ENCODE peak calls at places on chromosomes 12 and 14, in five cellular contexts. K is body of pancreas, J is IMR-90, Y is AG04450, S is psoas muscle. R is an unnamed sample.

GRCh38 chr12:47903927-47904646 is 707 bp downstream of the VDR start:
- DNase-seq in Y (peak; percentile 43), J (peak; percentile 82), K (peak; percentile 75), S (peak; percentile 76), R (peak; percentile 60)

GRCh38 chr12:103640410-103640809 is 53.3 kb downstream of the STAB2 start:
- DNase-seq in K (no peak), Y (no peak), J (no peak), S (no peak), R (no peak)

GRCh38 chr12:132413931-132414588 is 75.9 kb upstream of the FBRSL1 start:
- DNase-seq in S (no peak), K (no peak), J (no peak), Y (no peak), R (no peak)

GRCh38 chr12:47753021-47754001 is 5.4 kb downstream of the RAPGEF3 start:
- DNase-seq in Y (no peak), S (peak; percentile 96), J (no peak), K (peak; percentile 85), R (no peak)

GRCh38 chr12:56676851-56677601 is 11.1 kb downstream of the PTGES3 start:
- DNase-seq in J (no peak), Y (no peak), K (no peak), S (no peak), R (no peak)

GRCh38 chr12:70367268-70368141 is 1.4 kb downstream of the KCNMB4 start:
- DNase-seq in S (no peak), K (no peak), Y (no peak), J (peak; percentile 11), R (no peak)

GRCh38 chr12:64457036-64457435 is 5.1 kb downstream of the TBK1 start:
- DNase-seq in J (peak; percentile 48), K (no peak), Y (no peak), S (no peak), R (peak; percentile 35)

GRCh38 chr14:72518809-72519377 is 375.0 kb downstream of the DPF3 start:
- DNase-seq in K (no peak), Y (no peak), J (no peak), S (no peak), R (no peak)

GRCh38 chr14:21768116-21768874 is 94.7 kb upstream of the OR4E1 start:
- DNase-seq in Y (no peak), S (no peak), K (no peak), J (peak; percentile 1), R (no peak)

GRCh38 chr12:121804417-121805111 is 755 bp downstream of the SETD1B start:
- DNase-seq in J (no peak), K (peak; percentile 34), S (peak; percentile 66), Y (no peak), R (peak; percentile 62)

GRCh38 chr12:109695961-109696461 is 17.6 kb upstream of the FAM222A start:
- DNase-seq in J (no peak), S (no peak), K (no peak), Y (no peak), R (no peak)

GRCh38 chr12:15714256-15714655 is 74.9 kb downstream of the EPS8 start:
- DNase-seq in K (no peak), Y (no peak), S (no peak), J (no peak), R (no peak)

GRCh38 chr14:62017651-62018230 is 255.5 kb downstream of the SNAPC1 start:
- DNase-seq in S (no peak), J (no peak), Y (no peak), K (no peak), R (no peak)

GRCh38 chr14:50775357-50775756 is 55.6 kb downstream of the NIN start:
- DNase-seq in Y (peak; percentile 56), K (no peak), S (no peak), J (peak; percentile 93), R (no peak)

GRCh38 chr12:15982471-15982870 is 71.3 kb downstream of the DERA start:
- DNase-seq in J (peak; percentile 67), K (no peak), Y (no peak), S (no peak), R (no peak)

GRCh38 chr14:86802726-86803125 is 1190.3 kb downstream of the GALC start:
- DNase-seq in J (no peak), S (no peak), Y (no peak), K (no peak), R (no peak)

GRCh38 chr12:39440781-39441180 is 2.1 kb downstream of the KIF21A start:
- DNase-seq in K (no peak), Y (no peak), J (no peak), S (no peak), R (no peak)

GRCh38 chr14:58533417-58533816 is 104.3 kb upstream of the DACT1 start:
- DNase-seq in J (no peak), K (no peak), S (no peak), Y (no peak), R (no peak)

GRCh38 chr12:93154753-93155475 is 222.8 kb upstream of the NUDT4 start:
- DNase-seq in Y (no peak), S (no peak), K (no peak), J (peak; percentile 15), R (no peak)

GRCh38 chr12:26845057-26845666 is 12.2 kb upstream of the ITPR2 start:
- DNase-seq in S (peak; percentile 71), Y (no peak), K (peak; percentile 65), J (peak; percentile 34), R (no peak)

GRCh38 chr12:103013741-103014140 is 56.3 kb downstream of the ASCL1 start:
- DNase-seq in S (no peak), K (no peak), Y (no peak), J (no peak), R (no peak)

GRCh38 chr14:68358978-68359861 is 433.6 kb downstream of the ZFP36L1 start:
- DNase-seq in Y (no peak), J (no peak), K (no peak), S (no peak), R (no peak)

GRCh38 chr14:103257211-103257962 is 76.7 kb upstream of the EIF5 start:
- DNase-seq in K (no peak), J (peak; percentile 29), S (no peak), Y (no peak), R (no peak)

GRCh38 chr12:12806784-12807516 is 6.2 kb upstream of the DDX47 start:
- DNase-seq in J (no peak), Y (no peak), K (no peak), S (no peak), R (no peak)
- H3K27ac ChIP-seq in J (peak overlapping the region; percentile 53), Y (peak overlapping the region; percentile 99), K (peak overlapping the region; percentile 71), S (peak overlapping the region; percentile 72), R (peak overlapping the region; percentile 70)

GRCh38 chr12:1218369-1218768 is 227.3 kb downstream of the ERC1 start:
- DNase-seq in J (no peak), S (no peak), K (no peak), Y (no peak), R (no peak)
- H3K27me3 ChIP-seq in J (no peaks in the 10 kb centered on the region), S (no peaks in the 10 kb centered on the region), K (no peaks in the 10 kb centered on the region), Y (no peaks in the 10 kb centered on the region), R (no peaks in the 10 kb centered on the region)

GRCh38 chr12:116346222-116346621 is 68.7 kb upstream of the MED13L start:
- DNase-seq in J (no peak), K (no peak), S (no peak), Y (no peak), R (no peak)
- TF ChIP-seq CTCF in J (no peak), K (no peak), S (no peak), Y (no peak), R (no peak)

DNA sequence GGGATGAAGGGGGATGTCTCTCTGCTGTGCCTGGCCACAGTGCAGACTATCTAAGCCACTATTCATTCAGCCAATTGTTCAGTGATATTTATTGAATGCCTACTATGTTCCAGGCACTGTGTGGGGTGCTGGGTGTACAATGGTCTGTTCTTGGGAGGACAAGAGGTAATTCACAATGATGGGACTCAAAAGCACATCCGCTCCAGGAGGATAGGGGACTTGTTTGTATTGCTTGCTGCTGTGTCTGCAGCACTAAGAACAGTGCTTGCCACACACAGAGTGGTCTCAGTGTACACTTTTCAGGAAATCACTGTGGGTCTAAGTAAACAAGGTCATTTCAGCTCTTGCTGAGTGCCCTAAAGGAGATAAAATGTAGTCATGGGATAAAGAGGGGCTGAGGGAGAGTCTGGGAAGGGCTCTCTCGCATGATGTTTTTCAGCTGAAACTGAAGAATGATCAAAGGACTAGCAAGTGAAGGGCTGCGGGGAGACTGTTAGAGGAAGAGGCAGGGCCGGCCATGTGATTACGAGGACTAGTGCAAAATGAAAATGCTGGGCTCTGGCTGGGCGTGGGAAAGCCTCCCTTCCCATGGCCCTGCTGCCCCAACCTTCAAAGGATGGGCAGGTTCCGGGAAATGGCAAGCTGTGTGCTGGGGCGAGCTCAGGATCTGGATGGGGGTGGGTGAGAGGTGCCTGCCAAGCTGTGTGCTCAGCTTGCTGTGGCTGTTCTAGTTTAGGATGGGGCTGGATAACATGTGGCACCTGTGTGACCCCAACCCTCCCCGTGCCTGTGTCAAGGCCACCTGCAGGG is 39.1 kb downstream of the ADCK1 start:
- DNase-seq in S (no peak), Y (no peak), J (no peak), K (no peak), R (no peak)
- H3K27ac ChIP-seq in S (no peak overlapping the region), Y (no peak overlapping the region), J (no peak overlapping the region), K (no peak overlapping the region), R (no peak overlapping the region)

DNA sequence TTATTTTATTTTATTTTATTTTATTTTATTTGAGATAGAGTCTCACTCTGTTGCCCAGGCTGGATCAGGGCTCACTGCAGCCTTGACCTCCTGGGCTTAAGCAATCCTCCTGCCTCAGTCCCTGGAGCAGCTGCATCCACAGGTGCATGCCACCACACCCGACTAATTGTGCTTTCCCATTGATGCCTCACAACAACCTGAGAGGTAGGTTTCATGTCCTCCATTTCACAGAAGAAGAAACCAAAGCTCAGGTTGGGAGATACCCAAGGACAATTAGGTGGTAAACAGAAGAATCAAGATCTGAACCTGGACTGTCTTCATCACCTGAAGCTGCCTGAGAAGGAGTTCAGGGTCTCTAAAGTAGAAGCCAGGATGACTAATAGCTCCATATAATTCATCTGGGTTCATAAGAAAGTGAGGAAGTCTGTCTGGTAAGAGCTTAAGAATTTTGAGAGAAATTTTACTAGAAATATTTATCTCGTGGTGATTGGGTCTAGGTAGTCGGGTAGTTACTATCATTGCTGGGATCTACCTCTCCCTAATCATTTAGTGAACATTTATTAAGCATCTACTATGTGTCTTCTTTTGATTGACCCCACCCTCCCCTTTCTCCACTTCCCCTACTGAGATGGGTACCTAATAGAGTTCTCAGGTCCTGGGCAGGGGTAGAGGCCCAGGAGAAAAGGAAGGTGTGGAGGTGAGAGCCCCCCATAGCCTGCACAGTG is 23.2 kb upstream of the ATP5MC2 start:
- DNase-seq in Y (no peak), J (no peak), S (no peak), K (no peak), R (no peak)
- H3K27me3 ChIP-seq in Y (peaks cover 53% of the 10 kb centered on the region), J (peaks cover 68% of the 10 kb centered on the region), S (peaks cover 46% of the 10 kb centered on the region), K (peaks cover 3% of the 10 kb centered on the region), R (peaks cover 82% of the 10 kb centered on the region)

DNA sequence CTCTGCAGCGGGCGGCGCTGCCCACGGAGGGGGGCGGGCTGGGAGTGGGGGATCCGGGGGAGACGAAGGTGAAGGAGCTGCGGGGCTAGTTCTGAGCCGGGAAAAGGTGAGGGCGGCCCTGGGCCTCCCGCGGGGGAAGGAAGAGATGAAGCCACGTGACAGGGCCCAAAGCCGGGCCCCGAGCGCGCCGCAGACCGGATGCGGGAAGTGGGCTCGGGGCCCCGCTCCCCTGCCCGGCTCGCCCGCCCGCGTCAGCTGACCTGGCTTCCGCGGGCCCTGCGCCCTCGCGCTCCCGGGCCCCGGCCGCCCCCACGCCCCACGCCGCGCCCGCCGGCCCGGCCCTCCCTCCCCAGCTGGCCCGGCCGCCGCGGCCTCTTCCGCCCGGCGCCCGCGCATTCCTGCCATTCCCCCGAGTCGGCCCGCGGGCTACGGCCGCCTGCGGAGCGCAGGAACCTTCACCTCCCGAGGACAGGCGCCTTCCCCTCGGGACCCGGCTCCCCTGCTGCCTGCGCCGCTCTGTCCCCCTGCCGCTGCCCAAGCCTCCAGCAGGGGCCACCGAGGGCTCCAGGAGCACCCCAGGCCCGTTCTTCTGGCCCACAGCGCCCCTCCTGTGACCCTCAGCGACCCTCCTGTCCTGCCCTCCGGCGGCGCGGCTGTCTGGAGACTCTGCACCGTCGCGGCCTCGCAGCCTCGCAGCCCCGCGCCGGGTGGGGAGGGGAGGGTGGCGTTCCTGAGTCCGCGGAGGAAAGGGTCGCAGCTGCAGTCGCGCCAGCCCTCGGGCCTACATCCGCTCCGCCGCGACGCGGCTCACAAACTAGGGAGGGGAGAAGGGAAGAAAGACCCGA is 20.4 kb downstream of the NINJ2 start:
- DNase-seq in J (peak; percentile 34), K (peak; percentile 78), Y (no peak), S (peak; percentile 89), R (peak; percentile 61)
- TF ChIP-seq CTCF in J (peak; percentile 11), K (no peak), Y (peak; percentile 33), S (peak; percentile 31), R (peak; percentile 15)